ENCODE peak calls at places on chromosomes 16 and 17, in five cellular contexts. O is mesendoderm, N is heart right ventricle, C is BE2C, L is upper lobe of left lung. T is an unnamed sample.

GRCh38 chr16:12027091-12027490 is 50.6 kb downstream of the SNX29 start:
- DNase-seq in C (no peak), N (no peak), L (no peak), O (peak; percentile 24), T (no peak)

GRCh38 chr16:27639588-27640276 is 89.8 kb downstream of the KATNIP start:
- DNase-seq in N (peak; percentile 16), C (peak; percentile 59), O (peak; percentile 70), L (no peak), T (no peak)

GRCh38 chr16:10405386-10405939 is 19.6 kb downstream of the ATF7IP2 start:
- DNase-seq in N (peak; percentile 60), O (peak; percentile 33), C (no peak), L (no peak), T (no peak)

GRCh38 chr16:67388591-67388990 is 4.7 kb downstream of the TPPP3 start:
- DNase-seq in O (no peak), L (no peak), C (no peak), N (no peak), T (no peak)

GRCh38 chr16:12976936-12977335 is 75.5 kb downstream of the SHISA9 start:
- DNase-seq in N (no peak), C (no peak), O (no peak), L (no peak), T (no peak)

GRCh38 chr16:14310519-14310991 is 239.4 kb downstream of the MRTFB start:
- DNase-seq in C (peak; percentile 68), O (peak; percentile 70), N (no peak), L (no peak), T (no peak)

GRCh38 chr16:85512716-85513115 is 100.4 kb upstream of the GSE1 start:
- DNase-seq in C (no peak), N (no peak), O (no peak), L (no peak), T (no peak)

GRCh38 chr17:68462381-68463210 is 5.3 kb upstream of the WIPI1 start:
- DNase-seq in N (peak; percentile 79), O (peak; percentile 91), C (peak; percentile 74), L (peak; percentile 73), T (peak; percentile 76)

GRCh38 chr17:58344047-58344790 is 7.8 kb downstream of the SUPT4H1 start:
- DNase-seq in N (no peak), O (no peak), C (no peak), L (peak; percentile 52), T (no peak)

GRCh38 chr16:15837761-15838160 is 19.1 kb downstream of the MYH11 start:
- DNase-seq in C (no peak), O (no peak), N (no peak), L (no peak), T (no peak)

GRCh38 chr17:2982854-2983636 is 80.4 kb downstream of the OR1D5 start:
- DNase-seq in C (peak; percentile 81), L (peak; percentile 48), N (peak; percentile 69), O (no peak), T (no peak)

GRCh38 chr16:4386951-4387565 is 15.4 kb downstream of the VASN start:
- DNase-seq in L (no peak), C (peak; percentile 11), O (no peak), N (no peak), T (no peak)

GRCh38 chr16:65888201-65888600 is 478.3 kb upstream of the CDH5 start:
- DNase-seq in N (no peak), L (no peak), C (no peak), O (no peak), T (no peak)

GRCh38 chr16:3142770-3143169 is 7.9 kb downstream of the ZNF213 start:
- DNase-seq in L (no peak), N (no peak), O (no peak), C (no peak), T (no peak)
- H3K4me1 ChIP-seq in L (no peaks in the 10 kb centered on the region), N (peaks cover 21% of the 10 kb centered on the region), O (no peaks in the 10 kb centered on the region), C (peaks cover 9% of the 10 kb centered on the region), T (no peaks in the 10 kb centered on the region)

GRCh38 chr17:50162466-50163254 is 3.1 kb upstream of the SGCA start:
- DNase-seq in L (no peak), O (no peak), N (no peak), C (no peak), T (peak; percentile 44)
- H3K4me1 ChIP-seq in L (peaks cover 15% of the 10 kb centered on the region), O (no peaks in the 10 kb centered on the region), N (peaks cover 37% of the 10 kb centered on the region), C (peaks cover 4% of the 10 kb centered on the region), T (peaks cover 4% of the 10 kb centered on the region)

GRCh38 chr16:81472391-81472790 is 27.8 kb downstream of the CMIP start:
- DNase-seq in N (no peak), L (no peak), O (no peak), C (no peak), T (no peak)

GRCh38 chr16:81470796-81471636 is 26.4 kb downstream of the CMIP start:
- DNase-seq in L (no peak), N (no peak), C (no peak), O (no peak), T (no peak)

GRCh38 chr16:81473561-81473960 is 29.0 kb downstream of the CMIP start:
- DNase-seq in L (no peak), N (no peak), C (no peak), O (no peak), T (peak; percentile 46)

GRCh38 chr16:81473066-81473488 is 28.5 kb downstream of the CMIP start:
- DNase-seq in L (no peak), C (no peak), N (no peak), O (no peak), T (peak; percentile 61)

GRCh38 chr16:81471882-81472281 is 27.3 kb downstream of the CMIP start:
- DNase-seq in L (no peak), C (no peak), N (no peak), O (no peak), T (no peak)
- H3K4me1 ChIP-seq in L (peaks cover 86% of the 10 kb centered on the region), C (no peaks in the 10 kb centered on the region), N (peaks cover 62% of the 10 kb centered on the region), O (no peaks in the 10 kb centered on the region), T (peaks cover 27% of the 10 kb centered on the region)

GRCh38 chr16:29665294-29666077 is 2.4 kb downstream of the SPN start:
- DNase-seq in L (no peak), O (no peak), C (no peak), N (no peak), T (no peak)
- H3K4me1 ChIP-seq in L (peaks cover 25% of the 10 kb centered on the region), O (peaks cover 3% of the 10 kb centered on the region), C (peaks cover 4% of the 10 kb centered on the region), N (peaks cover 4% of the 10 kb centered on the region), T (no peaks in the 10 kb centered on the region)

GRCh38 chr17:29569245-29569950 is 897 bp downstream of the TP53I13 start:
- DNase-seq in N (peak; percentile 20), O (peak; percentile 38), C (no peak), L (no peak), T (no peak)
- H3K4me1 ChIP-seq in N (peaks cover 63% of the 10 kb centered on the region), O (peaks cover 4% of the 10 kb centered on the region), C (peaks cover 4% of the 10 kb centered on the region), L (peaks cover 64% of the 10 kb centered on the region), T (peaks cover 28% of the 10 kb centered on the region)

DNA sequence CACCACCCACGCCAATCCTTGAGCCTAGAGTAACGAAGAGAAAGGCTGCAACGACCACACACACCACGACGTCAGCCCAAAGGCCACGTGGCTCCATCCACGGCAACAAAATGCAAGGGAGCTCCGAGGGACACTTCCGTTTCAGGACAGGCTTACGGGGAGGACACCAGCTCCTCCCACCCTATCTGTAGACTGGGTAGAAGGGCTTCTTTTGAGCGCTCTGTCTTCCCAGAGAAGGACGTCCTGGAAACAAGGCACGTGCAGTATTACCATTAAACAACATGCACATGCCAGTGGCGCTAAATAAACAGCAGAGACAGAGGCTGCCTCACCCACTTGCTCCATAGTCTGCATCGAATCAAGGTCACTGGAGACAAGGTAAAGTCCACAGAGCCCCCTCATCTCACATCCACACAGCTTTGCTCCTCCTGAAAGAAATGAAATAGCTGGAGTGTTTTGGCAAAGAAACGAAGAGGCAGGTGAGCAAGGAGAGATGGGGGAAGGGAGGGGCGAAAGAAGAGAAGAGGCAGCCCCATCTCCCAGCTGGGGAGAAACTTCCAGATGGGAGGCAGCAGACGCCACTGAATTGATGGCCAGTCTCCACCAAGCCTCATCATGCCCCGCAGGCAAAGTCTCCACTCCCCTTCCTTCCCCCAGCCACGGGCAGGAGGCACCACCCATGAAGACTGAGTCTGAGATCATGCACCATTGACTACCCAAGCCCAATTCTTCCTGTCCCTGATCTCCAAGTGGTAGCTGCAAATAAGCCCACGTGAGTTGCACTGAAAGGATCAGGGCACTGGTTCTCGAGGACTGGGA is 24.0 kb downstream of the ZFHX3 start:
- DNase-seq in L (no peak), N (no peak), C (no peak), O (no peak), T (no peak)
- H3K4me1 ChIP-seq in L (peaks cover 57% of the 10 kb centered on the region), N (peaks cover 75% of the 10 kb centered on the region), C (peaks cover 49% of the 10 kb centered on the region), O (no peaks in the 10 kb centered on the region), T (no peaks in the 10 kb centered on the region)

GRCh38 chr17:73230088-73230487 is 31.6 kb downstream of the CPSF4L start:
- DNase-seq in L (no peak), C (no peak), N (no peak), O (no peak), T (no peak)

GRCh38 chr17:73226556-73227172 is 33.8 kb downstream of the COG1 start:
- DNase-seq in N (no peak), O (peak; percentile 71), C (no peak), L (no peak), T (no peak)

GRCh38 chr17:73227379-73227778 is 34.3 kb downstream of the CPSF4L start:
- DNase-seq in C (no peak), N (no peak), L (no peak), O (no peak), T (no peak)

GRCh38 chr17:73227944-73228343 is 33.7 kb downstream of the CPSF4L start:
- DNase-seq in N (no peak), C (no peak), O (no peak), L (no peak), T (no peak)

GRCh38 chr17:73228748-73229236 is 32.9 kb downstream of the CPSF4L start:
- DNase-seq in C (peak; percentile 49), N (peak; percentile 58), O (peak; percentile 77), L (peak; percentile 80), T (peak; percentile 56)
- H3K4me1 ChIP-seq in C (peaks cover 25% of the 10 kb centered on the region), N (peaks cover 66% of the 10 kb centered on the region), O (peaks cover 6% of the 10 kb centered on the region), L (peaks cover 51% of the 10 kb centered on the region), T (peaks cover 24% of the 10 kb centered on the region)

GRCh38 chr16:48608452-48608851 is 1.5 kb downstream of the N4BP1 start:
- DNase-seq in C (no peak), L (no peak), O (peak; percentile 70), N (no peak), T (no peak)
- H3K4me1 ChIP-seq in C (no peaks in the 10 kb centered on the region), L (peaks cover 86% of the 10 kb centered on the region), O (peaks cover 13% of the 10 kb centered on the region), N (peaks cover 79% of the 10 kb centered on the region), T (no peaks in the 10 kb centered on the region)